ENCODE peak calls at places on chromosomes 7 and 10, in four cellular contexts. One of them, this sample, is unnamed.
A peak's percentile ranks its signal among the peaks of the same experiment; 100 is the strongest.

GRCh38 chr10:121532465-121532864 is 65.8 kb downstream of the FGFR2 start:
- DNase-seq in HFFc6: no peak
- DNase-seq in Daoy: no peak
- DNase-seq in aorta: no peak
- DNase-seq in this sample: no peak

GRCh38 chr10:91891285-91892001 is 17.8 kb downstream of the FGFBP3 start:
- DNase-seq in aorta: no peak
- DNase-seq in HFFc6: peak; percentile 49
- DNase-seq in Daoy: no peak
- DNase-seq in this sample: peak; percentile 59

GRCh38 chr10:62373639-62373994 is 552 bp upstream of the ZNF365 start:
- DNase-seq in aorta: no peak
- DNase-seq in Daoy: no peak
- DNase-seq in HFFc6: no peak
- DNase-seq in this sample: no peak

GRCh38 chr7:14691597-14692203 is 210.9 kb downstream of the DGKB start:
- DNase-seq in HFFc6: no peak
- DNase-seq in Daoy: peak; percentile 21
- DNase-seq in aorta: peak; percentile 50
- DNase-seq in this sample: peak; percentile 3

GRCh38 chr7:146659732-146660131 is 543.1 kb downstream of the CNTNAP2 start:
- DNase-seq in Daoy: no peak
- DNase-seq in aorta: peak; percentile 25
- DNase-seq in HFFc6: no peak
- DNase-seq in this sample: no peak

GRCh38 chr10:13567030-13567429 is 19.7 kb upstream of the PRPF18 start:
- DNase-seq in Daoy: no peak
- DNase-seq in HFFc6: no peak
- DNase-seq in aorta: no peak
- DNase-seq in this sample: no peak

GRCh38 chr7:1459930-1460756 is 873 bp upstream of the MICALL2 start:
- DNase-seq in HFFc6: no peak
- DNase-seq in Daoy: peak; percentile 41
- DNase-seq in aorta: no peak
- DNase-seq in this sample: no peak

GRCh38 chr7:159036916-159037605 is 107.6 kb downstream of the VIPR2 start:
- DNase-seq in aorta: no peak
- DNase-seq in Daoy: no peak
- DNase-seq in HFFc6: no peak
- DNase-seq in this sample: no peak

GRCh38 chr10:104011904-104012303 is 45.0 kb downstream of the SLK start:
- DNase-seq in HFFc6: no peak
- DNase-seq in aorta: no peak
- DNase-seq in Daoy: no peak
- DNase-seq in this sample: no peak

GRCh38 chr10:105989995-105990394 is 1174.5 kb downstream of the SORCS1 start:
- DNase-seq in Daoy: no peak
- DNase-seq in HFFc6: no peak
- DNase-seq in aorta: no peak
- DNase-seq in this sample: no peak

GRCh38 chr7:142528608-142529408 is 220.5 kb upstream of the PRSS1 start:
- DNase-seq in Daoy: peak; percentile 36
- DNase-seq in HFFc6: no peak
- DNase-seq in aorta: no peak
- DNase-seq in this sample: no peak

GRCh38 chr10:34504534-34504933 is 310.6 kb downstream of the PARD3 start:
- DNase-seq in HFFc6: peak; percentile 42
- DNase-seq in Daoy: peak; percentile 66
- DNase-seq in aorta: no peak
- DNase-seq in this sample: peak; percentile 10

GRCh38 chr10:123303581-123303980 is 149.4 kb downstream of the BUB3 start:
- DNase-seq in HFFc6: no peak
- DNase-seq in Daoy: no peak
- DNase-seq in aorta: no peak
- DNase-seq in this sample: no peak

GRCh38 chr10:97362310-97363033 is 27.9 kb upstream of the FRAT2 start:
- DNase-seq in HFFc6: no peak
- DNase-seq in aorta: no peak
- DNase-seq in Daoy: no peak
- DNase-seq in this sample: no peak

GRCh38 chr10:76071638-76072317 is 640.4 kb downstream of the LRMDA start:
- DNase-seq in HFFc6: no peak
- DNase-seq in Daoy: no peak
- DNase-seq in aorta: no peak
- DNase-seq in this sample: no peak

GRCh38 chr7:155277385-155277994 is 20.2 kb upstream of the INSIG1 start:
- DNase-seq in Daoy: peak; percentile 49
- DNase-seq in aorta: no peak
- DNase-seq in HFFc6: peak; percentile 19
- DNase-seq in this sample: no peak

GRCh38 chr7:116341222-116341907 is 131.0 kb downstream of the TES start:
- DNase-seq in HFFc6: no peak
- DNase-seq in Daoy: peak; percentile 36
- DNase-seq in aorta: no peak
- DNase-seq in this sample: no peak

GRCh38 chr7:157615101-157615817 is 278.5 kb downstream of the DNAJB6 start:
- DNase-seq in HFFc6: no peak
- DNase-seq in aorta: no peak
- DNase-seq in Daoy: peak; percentile 62
- DNase-seq in this sample: no peak

GRCh38 chr10:44982114-44982460 is 3.5 kb upstream of the DEPP1 start:
- DNase-seq in HFFc6: no peak
- DNase-seq in aorta: peak; percentile 95
- DNase-seq in Daoy: peak; percentile 76
- DNase-seq in this sample: peak; percentile 23

GRCh38 chr10:58856508-58857240 is 319.8 kb upstream of the PHYHIPL start:
- DNase-seq in HFFc6: peak; percentile 94
- DNase-seq in aorta: peak; percentile 58
- DNase-seq in Daoy: peak; percentile 88
- DNase-seq in this sample: peak; percentile 93

This sample was measured in MG63.